ENCODE peak calls at places on chromosomes 6 and 20, in four cellular contexts. M is K562, C is HepG2, U is GM12878. Q is an unnamed sample.

GRCh38 chr6:4489538-4489937 is 286.7 kb upstream of the CDYL start:
- DNase-seq in M (no peak), C (no peak), U (no peak), Q (no peak)

GRCh38 chr6:133099573-133099972 is 141.6 kb upstream of the EYA4 start:
- DNase-seq in M (no peak), U (no peak), C (peak; percentile 93), Q (no peak)

GRCh38 chr6:39184906-39185580 is 44.2 kb downstream of the KCNK5 start:
- DNase-seq in C (no peak), M (no peak), U (no peak), Q (no peak)

GRCh38 chr6:35521235-35521634 is 8.5 kb upstream of the TULP1 start:
- DNase-seq in C (no peak), U (no peak), M (no peak), Q (no peak)

GRCh38 chr6:21935561-21936028 is 342.0 kb downstream of the SOX4 start:
- DNase-seq in U (no peak), C (peak; percentile 36), M (peak; percentile 40), Q (peak; percentile 52)

GRCh38 chr6:70221025-70221714 is 81.7 kb downstream of the COL9A1 start:
- DNase-seq in C (peak; percentile 12), U (no peak), M (peak; percentile 70), Q (peak; percentile 46)

GRCh38 chr20:56968386-56969048 is 297.9 kb downstream of the BMP7 start:
- DNase-seq in C (no peak), U (no peak), M (no peak), Q (no peak)

GRCh38 chr20:1987826-1988225 is 6.0 kb downstream of the PDYN start:
- DNase-seq in C (no peak), M (no peak), U (no peak), Q (no peak)

GRCh38 chr20:32761417-32761830 is 761 bp upstream of the DNMT3B start:
- DNase-seq in M (no peak), C (no peak), U (no peak), Q (no peak)

GRCh38 chr6:168056892-168057527 is 22.0 kb downstream of the FRMD1 start:
- DNase-seq in C (no peak), M (no peak), U (no peak), Q (no peak)

GRCh38 chr20:43265449-43265848 is 75.7 kb upstream of the PTPRT start:
- DNase-seq in C (no peak), M (no peak), U (no peak), Q (no peak)

GRCh38 chr6:117280922-117281321 is 15.6 kb downstream of the VGLL2 start:
- DNase-seq in U (no peak), M (peak; percentile 31), C (peak; percentile 13), Q (peak; percentile 35)

GRCh38 chr20:33113387-33113908 is 34.0 kb downstream of the BPIFB4 start:
- DNase-seq in U (no peak), M (no peak), C (no peak), Q (no peak)

GRCh38 chr6:134115715-134116074 is 63.3 kb upstream of the SLC2A12 start:
- DNase-seq in U (no peak), M (no peak), C (no peak), Q (no peak)

GRCh38 chr6:149934249-149935156 is 7.3 kb upstream of the ULBP2 start:
- DNase-seq in M (peak; percentile 64), U (peak; percentile 34), C (peak; percentile 64), Q (peak; percentile 70)

GRCh38 chr6:451847-452246 is 60.3 kb downstream of the IRF4 start:
- DNase-seq in C (no peak), M (no peak), U (no peak), Q (no peak)

GRCh38 chr6:75748743-75749538 is at the start of gene MYO6:
- DNase-seq in U (no peak), C (peak; percentile 26), M (peak; percentile 75), Q (peak; percentile 74)

GRCh38 chr20:45629496-45630100 is at the start of gene WFDC10A:
- DNase-seq in M (peak; percentile 67), C (peak; percentile 38), U (no peak), Q (peak; percentile 77)

GRCh38 chr6:99241905-99242534 is 107.5 kb downstream of the FAXC start:
- DNase-seq in C (peak; percentile 1), M (peak; percentile 14), U (no peak), Q (peak; percentile 53)

GRCh38 chr6:157317129-157317814 is 6.0 kb downstream of the TMEM242 start:
- DNase-seq in U (no peak), C (peak; percentile 48), M (peak; percentile 73), Q (no peak)

GRCh38 chr6:8983202-8983688 is 547.9 kb upstream of the SLC35B3 start:
- DNase-seq in U (peak; percentile 4), C (peak; percentile 45), M (peak; percentile 80), Q (peak; percentile 81)

GRCh38 chr6:144659202-144659731 is 374.1 kb downstream of the UTRN start:
- DNase-seq in U (no peak), C (peak; percentile 42), M (no peak), Q (peak; percentile 47)
- TF ChIP-seq TARDBP in U (no peak), C (no peak), M (no peak), Q (no peak)

DNA sequence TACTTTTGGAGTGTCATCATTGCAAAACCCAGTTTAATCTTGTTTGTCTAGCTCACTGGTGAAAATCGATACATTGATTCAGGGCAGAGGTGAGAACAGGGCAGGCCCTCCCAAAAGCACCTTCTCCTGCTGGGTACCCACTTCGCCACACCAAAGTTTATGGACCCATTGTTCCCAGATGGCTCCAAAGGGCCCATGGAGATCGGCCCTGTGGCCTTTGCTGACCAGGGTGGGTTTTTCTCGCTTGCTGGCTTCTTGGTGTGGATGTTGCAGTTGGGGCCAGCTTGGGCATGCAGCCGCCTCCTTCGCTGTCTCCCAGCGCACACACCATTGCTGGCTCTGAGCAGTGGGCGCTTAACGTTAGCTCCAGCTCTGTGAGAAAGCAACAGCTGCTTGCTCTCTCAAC is 178.1 kb upstream of the PDE10A start:
- DNase-seq in C (no peak), U (no peak), M (no peak), Q (no peak)
- TF ChIP-seq TARDBP in C (no peak), U (no peak), M (no peak), Q (no peak)

GRCh38 chr20:50346372-50347347 is 156.0 kb downstream of the CEBPB start:
- DNase-seq in U (no peak), M (no peak), C (no peak), Q (no peak)
- TF ChIP-seq TARDBP in U (no peak), M (no peak), C (no peak), Q (no peak)

DNA sequence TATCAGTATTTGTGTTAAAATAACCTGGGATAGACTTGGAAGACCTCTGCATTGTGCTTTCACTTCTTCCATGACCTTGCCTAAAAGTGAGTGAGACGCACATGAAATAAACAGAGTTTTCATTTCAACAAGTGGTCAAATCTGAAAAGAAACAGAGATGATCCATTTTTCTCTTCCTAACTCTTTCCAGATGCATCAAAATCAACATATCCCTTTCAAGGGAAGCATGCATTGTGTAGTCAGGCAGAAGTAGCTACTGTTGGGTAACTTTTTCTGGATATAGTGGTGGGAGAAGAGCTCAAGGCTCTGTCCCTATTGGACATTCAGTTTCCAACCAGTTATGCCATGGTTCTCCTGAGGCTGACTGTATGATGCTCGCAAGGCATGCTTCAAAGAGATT is 233.0 kb upstream of the JAG1 start:
- DNase-seq in M (no peak), C (no peak), U (no peak), Q (no peak)
- TF ChIP-seq TARDBP in M (no peak), C (no peak), U (no peak), Q (no peak)

GRCh38 chr6:33700391-33701050 is 11.0 kb downstream of the UQCC2 start:
- DNase-seq in U (no peak), C (peak; percentile 58), M (peak; percentile 78), Q (peak; percentile 74)
- TF ChIP-seq TARDBP in U (no peak), C (no peak), M (no peak), Q (no peak)

Q was measured in HEK293T.